ENCODE peak calls at places on chromosomes 6 and 20, in ten cellular contexts. One of them, this sample, is unnamed.

GRCh38 chr20:53949319-53949839 is 121.0 kb downstream of the BCAS1 start:
- DNase-seq in GM23248: peak
- DNase-seq in lower lobe of right lung: peak
- DNase-seq in cardiac muscle cell: no peak
- DNase-seq in GM12865: peak
- DNase-seq in skeletal muscle cell: peak
- DNase-seq in body of pancreas: no peak
- DNase-seq in brain microvascular endothelial cell: peak
- DNase-seq in GM06990: peak
- DNase-seq in CD8-positive, alpha-beta T cell: peak
- DNase-seq in this sample: peak

GRCh38 chr6:116779569-116780164 is 14.1 kb upstream of the FAM162B start:
- DNase-seq in GM23248: peak
- DNase-seq in lower lobe of right lung: no peak
- DNase-seq in cardiac muscle cell: peak
- DNase-seq in GM12865: peak
- DNase-seq in skeletal muscle cell: no peak
- DNase-seq in body of pancreas: no peak
- DNase-seq in brain microvascular endothelial cell: no peak
- DNase-seq in GM06990: no peak
- DNase-seq in CD8-positive, alpha-beta T cell: no peak
- DNase-seq in this sample: peak

GRCh38 chr20:39338977-39339376 is 376.8 kb downstream of the DHX35 start:
- DNase-seq in GM23248: peak
- DNase-seq in lower lobe of right lung: no peak
- DNase-seq in cardiac muscle cell: no peak
- DNase-seq in GM12865: peak
- DNase-seq in skeletal muscle cell: no peak
- DNase-seq in body of pancreas: no peak
- DNase-seq in brain microvascular endothelial cell: no peak
- DNase-seq in GM06990: peak
- DNase-seq in CD8-positive, alpha-beta T cell: no peak
- DNase-seq in this sample: peak

GRCh38 chr6:169096326-169096882 is 157.2 kb downstream of the THBS2 start:
- DNase-seq in GM23248: no peak
- DNase-seq in lower lobe of right lung: no peak
- DNase-seq in cardiac muscle cell: no peak
- DNase-seq in GM12865: no peak
- DNase-seq in skeletal muscle cell: no peak
- DNase-seq in body of pancreas: no peak
- DNase-seq in brain microvascular endothelial cell: no peak
- DNase-seq in GM06990: no peak
- DNase-seq in CD8-positive, alpha-beta T cell: no peak
- DNase-seq in this sample: peak

GRCh38 chr6:79201935-79202334 is 32.5 kb downstream of the HMGN3 start:
- DNase-seq in GM23248: no peak
- DNase-seq in lower lobe of right lung: no peak
- DNase-seq in cardiac muscle cell: no peak
- DNase-seq in GM12865: no peak
- DNase-seq in skeletal muscle cell: no peak
- DNase-seq in body of pancreas: no peak
- DNase-seq in brain microvascular endothelial cell: no peak
- DNase-seq in GM06990: no peak
- DNase-seq in CD8-positive, alpha-beta T cell: no peak
- DNase-seq in this sample: no peak

GRCh38 chr6:118386975-118387374 is 161.1 kb upstream of the PLN start:
- DNase-seq in GM23248: no peak
- DNase-seq in lower lobe of right lung: no peak
- DNase-seq in cardiac muscle cell: no peak
- DNase-seq in GM12865: no peak
- DNase-seq in skeletal muscle cell: no peak
- DNase-seq in body of pancreas: no peak
- DNase-seq in brain microvascular endothelial cell: no peak
- DNase-seq in GM06990: no peak
- DNase-seq in CD8-positive, alpha-beta T cell: no peak
- DNase-seq in this sample: no peak

GRCh38 chr6:113640046-113640445 is 217.1 kb upstream of the MARCKS start:
- DNase-seq in GM23248: no peak
- DNase-seq in lower lobe of right lung: no peak
- DNase-seq in cardiac muscle cell: no peak
- DNase-seq in GM12865: no peak
- DNase-seq in skeletal muscle cell: no peak
- DNase-seq in body of pancreas: peak
- DNase-seq in brain microvascular endothelial cell: no peak
- DNase-seq in GM06990: no peak
- DNase-seq in CD8-positive, alpha-beta T cell: no peak
- DNase-seq in this sample: no peak

GRCh38 chr6:67493682-67494081 is 1141.4 kb upstream of the ADGRB3 start:
- DNase-seq in GM23248: no peak
- DNase-seq in lower lobe of right lung: no peak
- DNase-seq in cardiac muscle cell: no peak
- DNase-seq in GM12865: no peak
- DNase-seq in skeletal muscle cell: no peak
- DNase-seq in body of pancreas: no peak
- DNase-seq in brain microvascular endothelial cell: no peak
- DNase-seq in GM06990: no peak
- DNase-seq in CD8-positive, alpha-beta T cell: no peak
- DNase-seq in this sample: no peak

GRCh38 chr6:170163405-170164170 is 127.3 kb downstream of the DLL1 start:
- DNase-seq in GM23248: no peak
- DNase-seq in lower lobe of right lung: no peak
- DNase-seq in cardiac muscle cell: no peak
- DNase-seq in GM12865: no peak
- DNase-seq in skeletal muscle cell: no peak
- DNase-seq in body of pancreas: no peak
- DNase-seq in brain microvascular endothelial cell: no peak
- DNase-seq in GM06990: no peak
- DNase-seq in CD8-positive, alpha-beta T cell: no peak
- DNase-seq in this sample: no peak

GRCh38 chr20:63176448-63177133 is 39.3 kb downstream of the YTHDF1 start:
- DNase-seq in GM23248: no peak
- DNase-seq in lower lobe of right lung: no peak
- DNase-seq in cardiac muscle cell: no peak
- DNase-seq in GM12865: no peak
- DNase-seq in skeletal muscle cell: no peak
- DNase-seq in body of pancreas: no peak
- DNase-seq in brain microvascular endothelial cell: no peak
- DNase-seq in GM06990: no peak
- DNase-seq in CD8-positive, alpha-beta T cell: no peak
- DNase-seq in this sample: no peak

GRCh38 chr20:38267251-38267650 is 6.7 kb upstream of the KIAA1755 start:
- DNase-seq in GM23248: no peak
- DNase-seq in lower lobe of right lung: no peak
- DNase-seq in cardiac muscle cell: no peak
- DNase-seq in GM12865: no peak
- DNase-seq in skeletal muscle cell: no peak
- DNase-seq in body of pancreas: no peak
- DNase-seq in brain microvascular endothelial cell: no peak
- DNase-seq in GM06990: no peak
- DNase-seq in CD8-positive, alpha-beta T cell: no peak
- DNase-seq in this sample: no peak

GRCh38 chr6:134675110-134676038 is 274.5 kb downstream of the ALDH8A1 start:
- DNase-seq in GM23248: no peak
- DNase-seq in lower lobe of right lung: no peak
- DNase-seq in cardiac muscle cell: no peak
- DNase-seq in GM12865: no peak
- DNase-seq in skeletal muscle cell: no peak
- DNase-seq in body of pancreas: no peak
- DNase-seq in brain microvascular endothelial cell: no peak
- DNase-seq in GM06990: no peak
- DNase-seq in CD8-positive, alpha-beta T cell: no peak
- DNase-seq in this sample: no peak

GRCh38 chr6:38241200-38241599 is 398.5 kb downstream of the BTBD9 start:
- DNase-seq in GM23248: peak
- DNase-seq in lower lobe of right lung: no peak
- DNase-seq in cardiac muscle cell: no peak
- DNase-seq in GM12865: no peak
- DNase-seq in skeletal muscle cell: no peak
- DNase-seq in body of pancreas: no peak
- DNase-seq in brain microvascular endothelial cell: no peak
- DNase-seq in GM06990: no peak
- DNase-seq in CD8-positive, alpha-beta T cell: no peak
- DNase-seq in this sample: no peak

GRCh38 chr6:15299430-15300131 is 53.7 kb downstream of the JARID2 start:
- DNase-seq in GM23248: peak
- DNase-seq in lower lobe of right lung: peak
- DNase-seq in cardiac muscle cell: no peak
- DNase-seq in GM12865: peak
- DNase-seq in skeletal muscle cell: no peak
- DNase-seq in body of pancreas: no peak
- DNase-seq in brain microvascular endothelial cell: no peak
- DNase-seq in GM06990: peak
- DNase-seq in CD8-positive, alpha-beta T cell: peak
- DNase-seq in this sample: peak

GRCh38 chr6:45640081-45640491 is 262.4 kb upstream of the SUPT3H start:
- DNase-seq in GM23248: peak
- DNase-seq in lower lobe of right lung: no peak
- DNase-seq in cardiac muscle cell: no peak
- DNase-seq in GM12865: no peak
- DNase-seq in skeletal muscle cell: no peak
- DNase-seq in body of pancreas: no peak
- DNase-seq in brain microvascular endothelial cell: no peak
- DNase-seq in GM06990: no peak
- DNase-seq in CD8-positive, alpha-beta T cell: no peak
- DNase-seq in this sample: no peak

GRCh38 chr6:33313709-33314514 is at the start of gene TAPBP:
- DNase-seq in GM23248: peak
- DNase-seq in lower lobe of right lung: peak
- DNase-seq in cardiac muscle cell: peak
- DNase-seq in GM12865: peak
- DNase-seq in skeletal muscle cell: no peak
- DNase-seq in body of pancreas: peak
- DNase-seq in brain microvascular endothelial cell: peak
- DNase-seq in GM06990: peak
- DNase-seq in CD8-positive, alpha-beta T cell: peak
- DNase-seq in this sample: peak

GRCh38 chr20:22584630-22584921 is 204 bp upstream of the FOXA2 start:
- DNase-seq in GM23248: no peak
- DNase-seq in lower lobe of right lung: peak
- DNase-seq in cardiac muscle cell: no peak
- DNase-seq in GM12865: no peak
- DNase-seq in skeletal muscle cell: no peak
- DNase-seq in body of pancreas: peak
- DNase-seq in brain microvascular endothelial cell: no peak
- DNase-seq in GM06990: no peak
- DNase-seq in CD8-positive, alpha-beta T cell: no peak
- DNase-seq in this sample: no peak
- H3K4me3 ChIP-seq in GM23248: no peak
- H3K4me3 ChIP-seq in lower lobe of right lung: peak
- H3K4me3 ChIP-seq in cardiac muscle cell: no peak
- H3K4me3 ChIP-seq in GM12865: no peak
- H3K4me3 ChIP-seq in skeletal muscle cell: no peak
- H3K4me3 ChIP-seq in body of pancreas: peak
- H3K4me3 ChIP-seq in brain microvascular endothelial cell: no peak
- H3K4me3 ChIP-seq in GM06990: no peak
- H3K4me3 ChIP-seq in CD8-positive, alpha-beta T cell: no peak
- H3K4me3 ChIP-seq in this sample: no peak

GRCh38 chr6:85114583-85114939 is 335.3 kb upstream of the NT5E start:
- DNase-seq in GM23248: no peak
- DNase-seq in lower lobe of right lung: no peak
- DNase-seq in cardiac muscle cell: no peak
- DNase-seq in GM12865: no peak
- DNase-seq in skeletal muscle cell: no peak
- DNase-seq in body of pancreas: no peak
- DNase-seq in brain microvascular endothelial cell: no peak
- DNase-seq in GM06990: no peak
- DNase-seq in CD8-positive, alpha-beta T cell: no peak
- DNase-seq in this sample: no peak
- H3K4me3 ChIP-seq in GM23248: peak
- H3K4me3 ChIP-seq in lower lobe of right lung: peak
- H3K4me3 ChIP-seq in cardiac muscle cell: no peak
- H3K4me3 ChIP-seq in GM12865: no peak
- H3K4me3 ChIP-seq in skeletal muscle cell: peak
- H3K4me3 ChIP-seq in body of pancreas: no peak
- H3K4me3 ChIP-seq in brain microvascular endothelial cell: no peak
- H3K4me3 ChIP-seq in GM06990: no peak
- H3K4me3 ChIP-seq in CD8-positive, alpha-beta T cell: no peak
- H3K4me3 ChIP-seq in this sample: no peak

GRCh38 chr6:28789553-28790083 is 134.2 kb downstream of the TRIM27 start:
- DNase-seq in GM23248: peak
- DNase-seq in lower lobe of right lung: no peak
- DNase-seq in cardiac muscle cell: peak
- DNase-seq in GM12865: peak
- DNase-seq in skeletal muscle cell: no peak
- DNase-seq in body of pancreas: no peak
- DNase-seq in brain microvascular endothelial cell: peak
- DNase-seq in GM06990: peak
- DNase-seq in CD8-positive, alpha-beta T cell: no peak
- DNase-seq in this sample: peak

GRCh38 chr6:28785962-28786679 is 137.7 kb downstream of the TRIM27 start:
- DNase-seq in GM23248: no peak
- DNase-seq in lower lobe of right lung: no peak
- DNase-seq in cardiac muscle cell: no peak
- DNase-seq in GM12865: no peak
- DNase-seq in skeletal muscle cell: no peak
- DNase-seq in body of pancreas: no peak
- DNase-seq in brain microvascular endothelial cell: no peak
- DNase-seq in GM06990: no peak
- DNase-seq in CD8-positive, alpha-beta T cell: no peak
- DNase-seq in this sample: no peak

GRCh38 chr6:28794175-28795002 is 129.4 kb downstream of the TRIM27 start:
- DNase-seq in GM23248: peak
- DNase-seq in lower lobe of right lung: no peak
- DNase-seq in cardiac muscle cell: peak
- DNase-seq in GM12865: peak
- DNase-seq in skeletal muscle cell: no peak
- DNase-seq in body of pancreas: no peak
- DNase-seq in brain microvascular endothelial cell: peak
- DNase-seq in GM06990: no peak
- DNase-seq in CD8-positive, alpha-beta T cell: no peak
- DNase-seq in this sample: peak

DNA sequence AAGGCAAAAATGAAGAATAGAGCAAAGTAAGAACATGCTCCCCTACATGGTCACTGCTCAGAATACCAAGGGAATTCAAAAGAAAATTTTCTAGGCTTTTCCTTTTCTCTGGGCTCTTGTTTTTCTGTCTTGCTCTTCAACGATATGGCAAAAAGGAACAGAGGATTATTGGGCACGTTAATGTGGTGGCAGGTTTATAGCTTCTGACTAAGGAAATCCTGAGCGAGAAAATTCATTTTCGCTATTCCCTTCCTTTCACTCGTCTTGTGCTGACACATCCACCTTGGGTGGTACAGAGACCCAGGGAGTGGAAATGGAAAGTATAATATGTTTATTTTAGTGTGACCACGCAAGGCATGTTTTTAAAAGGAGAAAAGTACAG is 132.8 kb downstream of the TRIM27 start:
- DNase-seq in GM23248: no peak
- DNase-seq in lower lobe of right lung: no peak
- DNase-seq in cardiac muscle cell: no peak
- DNase-seq in GM12865: no peak
- DNase-seq in skeletal muscle cell: no peak
- DNase-seq in body of pancreas: no peak
- DNase-seq in brain microvascular endothelial cell: no peak
- DNase-seq in GM06990: no peak
- DNase-seq in CD8-positive, alpha-beta T cell: no peak
- DNase-seq in this sample: no peak
- H3K4me3 ChIP-seq in GM23248: no peak
- H3K4me3 ChIP-seq in lower lobe of right lung: no peak
- H3K4me3 ChIP-seq in cardiac muscle cell: no peak
- H3K4me3 ChIP-seq in GM12865: no peak
- H3K4me3 ChIP-seq in skeletal muscle cell: no peak
- H3K4me3 ChIP-seq in body of pancreas: no peak
- H3K4me3 ChIP-seq in brain microvascular endothelial cell: no peak
- H3K4me3 ChIP-seq in GM06990: no peak
- H3K4me3 ChIP-seq in CD8-positive, alpha-beta T cell: no peak
- H3K4me3 ChIP-seq in this sample: no peak

GRCh38 chr20:44187763-44188709 is 1.0 kb upstream of the JPH2 start:
- DNase-seq in GM23248: peak
- DNase-seq in lower lobe of right lung: no peak
- DNase-seq in cardiac muscle cell: peak
- DNase-seq in GM12865: peak
- DNase-seq in skeletal muscle cell: no peak
- DNase-seq in body of pancreas: no peak
- DNase-seq in brain microvascular endothelial cell: no peak
- DNase-seq in GM06990: no peak
- DNase-seq in CD8-positive, alpha-beta T cell: no peak
- DNase-seq in this sample: peak
- H3K4me3 ChIP-seq in GM23248: peak
- H3K4me3 ChIP-seq in lower lobe of right lung: peak
- H3K4me3 ChIP-seq in cardiac muscle cell: peak
- H3K4me3 ChIP-seq in GM12865: no peak
- H3K4me3 ChIP-seq in skeletal muscle cell: peak
- H3K4me3 ChIP-seq in body of pancreas: no peak
- H3K4me3 ChIP-seq in brain microvascular endothelial cell: peak
- H3K4me3 ChIP-seq in GM06990: no peak
- H3K4me3 ChIP-seq in CD8-positive, alpha-beta T cell: peak
- H3K4me3 ChIP-seq in this sample: peak